ENCODE peak calls at places on chromosomes 16 and 17, in six cellular contexts. R, S, I, V, G and W are unnamed samples.

GRCh38 chr17:50064253-50064991 is 8.5 kb downstream of the ITGA3 start:
- DNase-seq in R (peak), S (peak), I (peak), V (peak), G (no peak), W (no peak)

GRCh38 chr17:80870401-80870800 is 121.2 kb upstream of the CHMP6 start:
- DNase-seq in R (no peak), S (no peak), I (no peak), V (no peak), G (no peak), W (no peak)

GRCh38 chr17:1188812-1189211 is 9.0 kb upstream of the ABR start:
- DNase-seq in R (peak), S (peak), I (no peak), V (no peak), G (peak), W (no peak)

GRCh38 chr16:87635541-87636049 is 33.3 kb downstream of the JPH3 start:
- DNase-seq in R (no peak), S (peak), I (peak), V (peak), G (no peak), W (no peak)

GRCh38 chr16:66344533-66345145 is 21.9 kb upstream of the CDH5 start:
- DNase-seq in R (no peak), S (no peak), I (peak), V (no peak), G (no peak), W (no peak)

GRCh38 chr16:53817117-53817516 is 113.2 kb downstream of the FTO start:
- DNase-seq in R (no peak), S (peak), I (peak), V (no peak), G (no peak), W (no peak)

GRCh38 chr16:88637797-88638196 is 575 bp upstream of the IL17C start:
- DNase-seq in R (no peak), S (no peak), I (no peak), V (no peak), G (no peak), W (no peak)

GRCh38 chr16:67860589-67861398 is 12.1 kb upstream of the EDC4 start:
- DNase-seq in R (no peak), S (no peak), I (peak), V (no peak), G (no peak), W (no peak)

GRCh38 chr17:4947411-4948165 is 742 bp downstream of the PFN1 start:
- DNase-seq in R (peak), S (peak), I (peak), V (peak), G (peak), W (peak)

GRCh38 chr16:16145286-16145685 is 78.0 kb downstream of the ABCC6 start:
- DNase-seq in R (no peak), S (no peak), I (no peak), V (no peak), G (no peak), W (no peak)

GRCh38 chr16:88479795-88480760 is 27.0 kb downstream of the ZFPM1 start:
- DNase-seq in R (no peak), S (no peak), I (no peak), V (no peak), G (no peak), W (no peak)

GRCh38 chr16:20740007-20740883 is 1.4 kb downstream of the THUMPD1 start:
- DNase-seq in R (no peak), S (no peak), I (peak), V (peak), G (no peak), W (no peak)

GRCh38 chr17:75810216-75810615 is 25.6 kb downstream of the UNK start:
- DNase-seq in R (peak), S (no peak), I (no peak), V (no peak), G (no peak), W (no peak)

GRCh38 chr16:72715267-72715666 is 332.7 kb downstream of the ZFHX3 start:
- DNase-seq in R (no peak), S (no peak), I (no peak), V (no peak), G (no peak), W (no peak)

GRCh38 chr17:67637901-67638641 is 79.7 kb upstream of the NOL11 start:
- DNase-seq in R (peak), S (peak), I (peak), V (no peak), G (no peak), W (no peak)

GRCh38 chr17:55056530-55056929 is 88.0 kb downstream of the STXBP4 start:
- DNase-seq in R (no peak), S (peak), I (no peak), V (peak), G (no peak), W (no peak)

GRCh38 chr17:10050597-10051101 is 145.6 kb upstream of the RCVRN start:
- DNase-seq in R (no peak), S (peak), I (no peak), V (no peak), G (no peak), W (no peak)

GRCh38 chr17:14299261-14300093 is 1.4 kb upstream of the HS3ST3B1 start:
- DNase-seq in R (no peak), S (no peak), I (no peak), V (no peak), G (no peak), W (peak)
- TF ChIP-seq CTCF in R (no peak), S (no peak), I (no peak), V (no peak), G (no peak), W (no peak)

GRCh38 chr17:8797621-8798175 is 1.5 kb downstream of the MFSD6L start:
- DNase-seq in R (no peak), S (no peak), I (no peak), V (no peak), G (no peak), W (no peak)
- TF ChIP-seq CTCF in R (no peak), S (no peak), I (no peak), V (no peak), G (no peak), W (no peak)

GRCh38 chr17:44775136-44775837 is 16.5 kb downstream of the ADAM11 start:
- DNase-seq in R (peak), S (peak), I (peak), V (peak), G (peak), W (peak)
- TF ChIP-seq CTCF in R (no peak), S (no peak), I (peak), V (no peak), G (no peak), W (peak)

GRCh38 chr17:40618754-40619625 is 28.6 kb downstream of the SMARCE1 start:
- DNase-seq in R (no peak), S (no peak), I (no peak), V (no peak), G (no peak), W (no peak)

GRCh38 chr17:40615295-40615988 is 32.2 kb downstream of the SMARCE1 start:
- DNase-seq in R (no peak), S (no peak), I (peak), V (peak), G (no peak), W (no peak)

GRCh38 chr17:40616592-40616991 is 31.0 kb downstream of the SMARCE1 start:
- DNase-seq in R (no peak), S (no peak), I (no peak), V (no peak), G (no peak), W (no peak)

GRCh38 chr17:40615989-40616476 is 31.6 kb downstream of the SMARCE1 start:
- DNase-seq in R (no peak), S (no peak), I (no peak), V (no peak), G (no peak), W (no peak)

GRCh38 chr17:40617678-40618240 is 29.9 kb downstream of the SMARCE1 start:
- DNase-seq in R (peak), S (no peak), I (no peak), V (peak), G (no peak), W (no peak)
- TF ChIP-seq CTCF in R (no peak), S (no peak), I (no peak), V (no peak), G (no peak), W (no peak)

GRCh38 chr17:63842173-63842539 is 329 bp downstream of the SMARCD2 start:
- DNase-seq in R (no peak), S (peak), I (no peak), V (no peak), G (no peak), W (no peak)
- TF ChIP-seq CTCF in R (no peak), S (no peak), I (no peak), V (no peak), G (no peak), W (no peak)

DNA sequence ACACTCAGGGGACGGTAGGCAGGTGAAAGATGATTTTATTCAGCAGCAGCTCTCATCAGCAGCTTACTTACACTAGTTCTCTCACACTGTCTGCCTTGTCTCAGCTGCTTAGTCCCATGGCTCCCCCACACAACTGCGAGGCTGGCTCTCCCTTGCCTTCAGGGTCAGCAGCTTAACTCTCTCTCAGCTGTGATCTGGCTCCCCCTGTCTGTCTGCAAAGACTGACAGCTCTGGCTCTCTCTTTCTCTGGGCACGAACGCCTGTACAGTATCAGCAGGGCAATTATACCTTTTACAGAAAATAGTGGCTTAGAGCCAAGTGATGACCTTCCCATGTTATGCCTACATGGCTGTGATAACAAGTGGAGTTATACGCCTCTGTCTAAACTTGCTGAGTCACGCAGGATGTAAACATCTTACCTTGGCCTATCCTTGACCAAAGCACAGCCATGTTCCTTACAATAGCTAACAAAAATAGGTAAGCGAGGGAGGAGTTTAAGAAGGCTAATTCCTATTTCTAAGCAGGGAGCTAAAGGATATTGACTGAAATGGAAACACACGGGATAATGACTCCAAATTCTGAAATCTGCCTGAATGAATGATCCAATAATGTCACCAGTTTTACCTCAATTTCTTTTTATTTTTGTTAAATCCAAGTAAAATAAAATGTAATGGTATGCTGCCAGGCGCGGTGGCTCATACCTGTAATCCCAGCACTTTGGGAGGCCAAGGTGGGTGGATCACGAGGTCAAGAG is 1.1 kb upstream of the NDUFAB1 start:
- DNase-seq in R (no peak), S (peak), I (no peak), V (peak), G (no peak), W (no peak)
- TF ChIP-seq CTCF in R (no peak), S (no peak), I (no peak), V (no peak), G (no peak), W (no peak)